ENCODE peak calls at places on chromosomes 6 and 20, in ten cellular contexts. One of them, this sample, is unnamed.

GRCh38 chr6:55659304-55659703 is 80.3 kb upstream of the HMGCLL1 start:
- DNase-seq in Panc1: no peak
- DNase-seq in tibial artery: no peak
- DNase-seq in heart left ventricle: no peak
- DNase-seq in AG10803: no peak
- DNase-seq in AG04450: no peak
- DNase-seq in A673: peak
- DNase-seq in upper lobe of right lung: no peak
- DNase-seq in GM12865: no peak
- DNase-seq in bronchial epithelial cell: no peak
- DNase-seq in this sample: no peak

GRCh38 chr20:50916257-50916656 is 15.0 kb downstream of the ADNP start:
- DNase-seq in GM12865: no peak
- DNase-seq in Panc1: no peak
- DNase-seq in tibial artery: no peak
- DNase-seq in heart left ventricle: no peak
- DNase-seq in AG04450: no peak
- DNase-seq in A673: peak
- DNase-seq in upper lobe of right lung: no peak
- DNase-seq in bronchial epithelial cell: peak
- DNase-seq in AG10803: no peak
- DNase-seq in this sample: peak

GRCh38 chr20:41380551-41381262 is 14.1 kb upstream of the EMILIN3 start:
- DNase-seq in Panc1: no peak
- DNase-seq in heart left ventricle: no peak
- DNase-seq in A673: no peak
- DNase-seq in upper lobe of right lung: peak
- DNase-seq in GM12865: no peak
- DNase-seq in bronchial epithelial cell: no peak
- DNase-seq in tibial artery: no peak
- DNase-seq in AG10803: peak
- DNase-seq in AG04450: no peak
- DNase-seq in this sample: no peak

GRCh38 chr20:48723308-48724264 is 104.2 kb downstream of the PREX1 start:
- DNase-seq in tibial artery: peak
- DNase-seq in GM12865: no peak
- DNase-seq in AG04450: no peak
- DNase-seq in upper lobe of right lung: peak
- DNase-seq in heart left ventricle: peak
- DNase-seq in bronchial epithelial cell: no peak
- DNase-seq in Panc1: no peak
- DNase-seq in AG10803: peak
- DNase-seq in A673: no peak
- DNase-seq in this sample: no peak

GRCh38 chr6:130776287-130776925 is 50.8 kb upstream of the SMLR1 start:
- DNase-seq in GM12865: peak
- DNase-seq in tibial artery: no peak
- DNase-seq in A673: no peak
- DNase-seq in heart left ventricle: no peak
- DNase-seq in Panc1: no peak
- DNase-seq in upper lobe of right lung: no peak
- DNase-seq in AG04450: no peak
- DNase-seq in bronchial epithelial cell: no peak
- DNase-seq in AG10803: no peak
- DNase-seq in this sample: no peak

GRCh38 chr20:11917663-11918062 is at the start of gene BTBD3:
- DNase-seq in heart left ventricle: peak
- DNase-seq in AG10803: peak
- DNase-seq in bronchial epithelial cell: peak
- DNase-seq in Panc1: no peak
- DNase-seq in upper lobe of right lung: no peak
- DNase-seq in AG04450: peak
- DNase-seq in GM12865: no peak
- DNase-seq in A673: no peak
- DNase-seq in tibial artery: no peak
- DNase-seq in this sample: peak

GRCh38 chr6:142885182-142885867 is 59.7 kb downstream of the HIVEP2 start:
- DNase-seq in AG04450: peak
- DNase-seq in tibial artery: no peak
- DNase-seq in heart left ventricle: peak
- DNase-seq in Panc1: peak
- DNase-seq in upper lobe of right lung: no peak
- DNase-seq in AG10803: peak
- DNase-seq in bronchial epithelial cell: peak
- DNase-seq in A673: peak
- DNase-seq in GM12865: peak
- DNase-seq in this sample: peak

GRCh38 chr6:148389917-148390316 is 47.3 kb downstream of the SASH1 start:
- DNase-seq in heart left ventricle: no peak
- DNase-seq in AG04450: no peak
- DNase-seq in upper lobe of right lung: no peak
- DNase-seq in AG10803: no peak
- DNase-seq in tibial artery: no peak
- DNase-seq in A673: no peak
- DNase-seq in bronchial epithelial cell: no peak
- DNase-seq in GM12865: no peak
- DNase-seq in Panc1: no peak
- DNase-seq in this sample: no peak

GRCh38 chr6:56669585-56669984 is 26.9 kb upstream of the DST start:
- DNase-seq in AG10803: no peak
- DNase-seq in bronchial epithelial cell: no peak
- DNase-seq in tibial artery: no peak
- DNase-seq in heart left ventricle: no peak
- DNase-seq in Panc1: no peak
- DNase-seq in GM12865: no peak
- DNase-seq in AG04450: no peak
- DNase-seq in upper lobe of right lung: no peak
- DNase-seq in A673: no peak
- DNase-seq in this sample: no peak

GRCh38 chr20:18058661-18059467 is 1.1 kb upstream of the OVOL2 start:
- DNase-seq in AG10803: no peak
- DNase-seq in tibial artery: no peak
- DNase-seq in upper lobe of right lung: peak
- DNase-seq in GM12865: no peak
- DNase-seq in AG04450: no peak
- DNase-seq in heart left ventricle: no peak
- DNase-seq in Panc1: no peak
- DNase-seq in bronchial epithelial cell: no peak
- DNase-seq in A673: no peak
- DNase-seq in this sample: no peak

GRCh38 chr6:36595168-36595818 is 1.1 kb downstream of the SRSF3 start:
- DNase-seq in AG04450: no peak
- DNase-seq in upper lobe of right lung: no peak
- DNase-seq in A673: peak
- DNase-seq in GM12865: no peak
- DNase-seq in tibial artery: peak
- DNase-seq in bronchial epithelial cell: peak
- DNase-seq in heart left ventricle: peak
- DNase-seq in Panc1: no peak
- DNase-seq in AG10803: peak
- DNase-seq in this sample: peak

GRCh38 chr20:50367104-50367674 is 143.0 kb upstream of the PTPN1 start:
- DNase-seq in GM12865: no peak
- DNase-seq in AG04450: no peak
- DNase-seq in tibial artery: no peak
- DNase-seq in AG10803: no peak
- DNase-seq in heart left ventricle: no peak
- DNase-seq in Panc1: no peak
- DNase-seq in upper lobe of right lung: no peak
- DNase-seq in A673: peak
- DNase-seq in bronchial epithelial cell: no peak
- DNase-seq in this sample: no peak

GRCh38 chr6:169323221-169323620 is 69.6 kb upstream of the THBS2 start:
- DNase-seq in GM12865: no peak
- DNase-seq in AG10803: no peak
- DNase-seq in heart left ventricle: no peak
- DNase-seq in bronchial epithelial cell: no peak
- DNase-seq in tibial artery: no peak
- DNase-seq in Panc1: no peak
- DNase-seq in AG04450: no peak
- DNase-seq in upper lobe of right lung: no peak
- DNase-seq in A673: no peak
- DNase-seq in this sample: no peak

GRCh38 chr6:71965404-71965803 is 79.1 kb downstream of the RIMS1 start:
- DNase-seq in tibial artery: no peak
- DNase-seq in A673: peak
- DNase-seq in AG10803: peak
- DNase-seq in bronchial epithelial cell: no peak
- DNase-seq in upper lobe of right lung: no peak
- DNase-seq in heart left ventricle: no peak
- DNase-seq in AG04450: no peak
- DNase-seq in GM12865: peak
- DNase-seq in Panc1: no peak
- DNase-seq in this sample: no peak

GRCh38 chr6:13873288-13874190 is 51.2 kb upstream of the RNF182 start:
- DNase-seq in AG04450: no peak
- DNase-seq in GM12865: peak
- DNase-seq in A673: peak
- DNase-seq in upper lobe of right lung: peak
- DNase-seq in Panc1: no peak
- DNase-seq in bronchial epithelial cell: no peak
- DNase-seq in tibial artery: no peak
- DNase-seq in heart left ventricle: peak
- DNase-seq in AG10803: no peak
- DNase-seq in this sample: no peak

GRCh38 chr6:26501482-26501986 is 1.4 kb downstream of the BTN1A1 start:
- DNase-seq in bronchial epithelial cell: no peak
- DNase-seq in AG04450: no peak
- DNase-seq in GM12865: peak
- DNase-seq in upper lobe of right lung: peak
- DNase-seq in heart left ventricle: peak
- DNase-seq in tibial artery: peak
- DNase-seq in A673: no peak
- DNase-seq in Panc1: no peak
- DNase-seq in AG10803: peak
- DNase-seq in this sample: peak

DNA sequence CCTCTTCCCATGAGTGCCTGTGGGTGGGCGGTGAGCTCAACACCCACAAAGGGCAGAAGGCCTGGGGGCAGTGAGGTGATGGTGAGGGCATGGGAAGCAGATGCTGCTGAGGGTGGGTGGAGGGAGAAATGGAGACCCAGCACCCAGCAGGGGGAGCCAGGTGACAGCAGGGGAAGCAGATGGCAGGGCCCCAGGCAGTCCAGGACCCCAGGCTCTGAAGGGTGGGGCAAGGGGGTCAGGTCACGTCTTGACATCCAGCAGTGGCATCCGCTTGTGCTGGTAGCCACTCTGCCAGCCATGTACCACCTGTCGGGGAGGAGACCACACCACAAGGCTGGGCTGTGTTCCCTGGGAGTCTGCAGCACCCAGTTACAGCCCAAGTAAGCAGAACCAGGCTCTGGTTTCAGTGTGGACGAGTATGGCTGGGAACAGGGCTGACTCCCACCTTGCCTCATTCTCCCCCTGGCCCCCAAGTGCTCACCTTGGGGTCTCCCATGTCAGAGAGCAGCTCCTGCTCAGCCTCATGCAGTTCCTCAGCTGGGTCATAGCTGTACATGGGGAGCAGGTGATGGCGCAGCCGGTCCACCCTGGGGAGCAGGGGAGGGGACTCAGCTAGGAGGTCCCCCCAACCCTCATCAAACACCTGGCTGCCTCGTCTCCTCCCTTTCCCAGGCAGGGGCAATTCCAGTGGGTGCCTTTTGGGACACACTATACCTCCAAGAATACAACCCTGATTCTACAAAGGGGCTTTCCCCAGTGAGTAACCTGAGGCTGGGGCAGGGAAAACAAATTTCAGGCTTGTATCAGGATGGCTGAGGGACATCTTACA is 2.0 kb downstream of the SMIM29 start:
- DNase-seq in tibial artery: no peak
- DNase-seq in GM12865: peak
- DNase-seq in bronchial epithelial cell: no peak
- DNase-seq in A673: peak
- DNase-seq in Panc1: no peak
- DNase-seq in upper lobe of right lung: no peak
- DNase-seq in heart left ventricle: no peak
- DNase-seq in AG04450: no peak
- DNase-seq in AG10803: no peak
- DNase-seq in this sample: no peak
- TF ChIP-seq CTCF in tibial artery: no peak
- TF ChIP-seq CTCF in GM12865: peak
- TF ChIP-seq CTCF in bronchial epithelial cell: peak
- TF ChIP-seq CTCF in A673: peak
- TF ChIP-seq CTCF in Panc1: peak
- TF ChIP-seq CTCF in upper lobe of right lung: peak
- TF ChIP-seq CTCF in heart left ventricle: peak
- TF ChIP-seq CTCF in AG04450: peak
- TF ChIP-seq CTCF in AG10803: peak
- TF ChIP-seq CTCF in this sample: peak

GRCh38 chr6:63576147-63576772 is 4.0 kb downstream of the LOC128125822 start:
- DNase-seq in AG04450: no peak
- DNase-seq in tibial artery: no peak
- DNase-seq in AG10803: no peak
- DNase-seq in upper lobe of right lung: no peak
- DNase-seq in Panc1: no peak
- DNase-seq in GM12865: no peak
- DNase-seq in bronchial epithelial cell: no peak
- DNase-seq in heart left ventricle: no peak
- DNase-seq in A673: no peak
- DNase-seq in this sample: no peak
- H3K4me3 ChIP-seq in AG04450: no peak
- H3K4me3 ChIP-seq in tibial artery: no peak
- H3K4me3 ChIP-seq in AG10803: no peak
- H3K4me3 ChIP-seq in upper lobe of right lung: peak
- H3K4me3 ChIP-seq in Panc1: no peak
- H3K4me3 ChIP-seq in GM12865: no peak
- H3K4me3 ChIP-seq in bronchial epithelial cell: no peak
- H3K4me3 ChIP-seq in heart left ventricle: no peak
- H3K4me3 ChIP-seq in A673: no peak
- H3K4me3 ChIP-seq in this sample: no peak

DNA sequence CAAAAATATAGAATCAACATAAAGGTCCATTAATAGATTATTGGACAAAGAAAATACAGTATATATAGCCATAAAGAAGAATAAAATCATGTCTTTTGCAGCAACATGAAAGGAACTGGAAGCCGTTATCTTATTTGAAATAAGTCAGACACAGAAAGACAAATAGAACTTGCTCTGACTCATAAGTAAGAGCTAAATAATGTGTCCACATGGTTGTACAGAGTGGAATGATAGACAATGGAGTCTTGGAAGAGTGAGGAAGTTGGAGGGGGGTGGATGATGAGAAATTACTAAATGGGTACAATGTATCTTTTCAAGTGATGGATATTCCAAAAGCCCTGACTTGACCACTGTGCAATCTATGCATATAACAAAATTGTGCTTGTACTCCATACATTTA is 613.5 kb downstream of the PHF3 start:
- DNase-seq in heart left ventricle: no peak
- DNase-seq in upper lobe of right lung: no peak
- DNase-seq in bronchial epithelial cell: peak
- DNase-seq in Panc1: no peak
- DNase-seq in GM12865: no peak
- DNase-seq in tibial artery: no peak
- DNase-seq in AG04450: no peak
- DNase-seq in AG10803: no peak
- DNase-seq in A673: no peak
- DNase-seq in this sample: peak
- TF ChIP-seq CTCF in heart left ventricle: no peak
- TF ChIP-seq CTCF in upper lobe of right lung: no peak
- TF ChIP-seq CTCF in bronchial epithelial cell: no peak
- TF ChIP-seq CTCF in Panc1: no peak
- TF ChIP-seq CTCF in GM12865: no peak
- TF ChIP-seq CTCF in tibial artery: no peak
- TF ChIP-seq CTCF in AG04450: no peak
- TF ChIP-seq CTCF in AG10803: no peak
- TF ChIP-seq CTCF in A673: no peak
- TF ChIP-seq CTCF in this sample: no peak

GRCh38 chr20:19935842-19936241 is 81.3 kb upstream of the NAA20 start:
- DNase-seq in A673: no peak
- DNase-seq in tibial artery: no peak
- DNase-seq in AG04450: no peak
- DNase-seq in GM12865: no peak
- DNase-seq in Panc1: no peak
- DNase-seq in bronchial epithelial cell: peak
- DNase-seq in upper lobe of right lung: no peak
- DNase-seq in AG10803: peak
- DNase-seq in heart left ventricle: no peak
- DNase-seq in this sample: no peak
- H3K4me3 ChIP-seq in A673: no peak
- H3K4me3 ChIP-seq in tibial artery: peak
- H3K4me3 ChIP-seq in AG04450: no peak
- H3K4me3 ChIP-seq in GM12865: no peak
- H3K4me3 ChIP-seq in Panc1: no peak
- H3K4me3 ChIP-seq in bronchial epithelial cell: peak
- H3K4me3 ChIP-seq in upper lobe of right lung: peak
- H3K4me3 ChIP-seq in AG10803: no peak
- H3K4me3 ChIP-seq in heart left ventricle: peak
- H3K4me3 ChIP-seq in this sample: no peak

This sample was measured in fibroblast of pulmonary artery.